ENCODE peak calls at places on chromosomes 5 and 9, in five cellular contexts. L is gastrocnemius medialis, D is breast epithelium, G is suprapubic skin, S is heart left ventricle. T is an unnamed sample. For H3K27me3 and H3K4me1, the result is how much of the 10 kb centered on the place peaks cover.

GRCh38 chr9:99827244-99827643 is 5.6 kb downstream of the NR4A3 start:
- DNase-seq in L (no peak), D (no peak), G (no peak), S (no peak), T (no peak)

GRCh38 chr5:99099691-99100090 is 170.9 kb upstream of the CHD1 start:
- DNase-seq in L (no peak), D (no peak), G (no peak), S (no peak), T (no peak)

GRCh38 chr5:9924614-9925013 is 294.5 kb upstream of the TAS2R1 start:
- DNase-seq in L (no peak), D (no peak), G (no peak), S (no peak), T (no peak)

GRCh38 chr9:1222511-1222910 is 172.4 kb downstream of the DMRT2 start:
- DNase-seq in L (no peak), D (no peak), G (no peak), S (no peak), T (no peak)

GRCh38 chr5:176400382-176401156 is 12.0 kb downstream of the HIGD2A start:
- DNase-seq in L (no peak), D (no peak), G (no peak), S (no peak), T (no peak)

GRCh38 chr9:75499812-75500211 is 390.7 kb upstream of the PCSK5 start:
- DNase-seq in L (no peak), D (no peak), G (no peak), S (no peak), T (no peak)

GRCh38 chr5:38473008-38473407 is 83.4 kb downstream of the LIFR start:
- DNase-seq in L (no peak), D (no peak), G (no peak), S (peak), T (peak)

GRCh38 chr5:77423022-77423750 is 68.9 kb downstream of the WDR41 start:
- DNase-seq in L (no peak), D (no peak), G (no peak), S (no peak), T (no peak)

GRCh38 chr9:128702949-128703615 is 779 bp downstream of the PKN3 start:
- DNase-seq in L (no peak), D (no peak), G (peak), S (peak), T (peak)

GRCh38 chr9:99103909-99104458 is 929 bp upstream of the TGFBR1 start:
- DNase-seq in L (no peak), D (no peak), G (peak), S (no peak), T (no peak)

GRCh38 chr9:137478613-137479314 is 19.6 kb upstream of the NSMF start:
- DNase-seq in L (no peak), D (no peak), G (no peak), S (peak), T (no peak)

GRCh38 chr5:134509308-134510040 is 16.0 kb upstream of the JADE2 start:
- DNase-seq in L (peak), D (peak), G (no peak), S (peak), T (no peak)

GRCh38 chr9:114388764-114389375 is 1.1 kb upstream of the AKNA start:
- DNase-seq in L (no peak), D (no peak), G (no peak), S (peak), T (no peak)

GRCh38 chr9:14780251-14780650 is 57.7 kb upstream of the CER1 start:
- DNase-seq in L (peak), D (no peak), G (no peak), S (no peak), T (no peak)

GRCh38 chr5:151660616-151661015 is 26.1 kb downstream of the SPARC start:
- DNase-seq in L (no peak), D (no peak), G (no peak), S (no peak), T (no peak)

GRCh38 chr9:137878146-137878941 is 762 bp downstream of the CACNA1B start:
- DNase-seq in L (no peak), D (no peak), G (no peak), S (no peak), T (peak)

GRCh38 chr5:1558945-1559344 is 35.2 kb upstream of the LPCAT1 start:
- DNase-seq in L (no peak), D (no peak), G (no peak), S (no peak), T (no peak)

GRCh38 chr9:38708759-38709158 is 11.2 kb downstream of the FAM240B start:
- DNase-seq in L (no peak), D (no peak), G (no peak), S (no peak), T (no peak)

GRCh38 chr5:56919942-56920662 is 10.7 kb downstream of the SETD9 start:
- DNase-seq in L (no peak), D (no peak), G (no peak), S (no peak), T (no peak)

GRCh38 chr5:116825486-116825885 is 250.9 kb upstream of the SEMA6A start:
- DNase-seq in L (no peak), D (no peak), G (no peak), S (no peak), T (no peak)

GRCh38 chr9:136728080-136728547 is 14.6 kb downstream of the LCN10 start:
- DNase-seq in L (peak), D (peak), G (peak), S (peak), T (peak)

GRCh38 chr5:40486437-40487270 is 193.1 kb upstream of the PTGER4 start:
- DNase-seq in L (no peak), D (no peak), G (no peak), S (no peak), T (no peak)

GRCh38 chr9:129436751-129437625 is 183.9 kb downstream of the C9orf50 start:
- DNase-seq in L (no peak), D (no peak), G (no peak), S (peak), T (peak)

GRCh38 chr9:73114058-73114457 is 37.6 kb upstream of the ANXA1 start:
- DNase-seq in L (no peak), D (no peak), G (no peak), S (no peak), T (no peak)

GRCh38 chr5:42953061-42953460 is 87.1 kb downstream of the ANXA2R start:
- DNase-seq in L (no peak), D (no peak), G (no peak), S (no peak), T (no peak)

GRCh38 chr9:16727452-16728127 is 142.9 kb downstream of the BNC2 start:
- DNase-seq in L (no peak), D (no peak), G (no peak), S (no peak), T (peak)

GRCh38 chr9:137592767-137593166 is 2.5 kb upstream of the ZMYND19 start:
- DNase-seq in L (no peak), D (no peak), G (no peak), S (no peak), T (peak)

GRCh38 chr5:151905639-151906038 is 19.0 kb downstream of the GLRA1 start:
- DNase-seq in L (no peak), D (no peak), G (no peak), S (no peak), T (no peak)

GRCh38 chr9:80866576-80867227 is 822.6 kb downstream of the TLE1 start:
- DNase-seq in L (no peak), D (no peak), G (no peak), S (no peak), T (no peak)

GRCh38 chr9:77521091-77521490 is 127.0 kb downstream of the GNA14 start:
- DNase-seq in L (no peak), D (no peak), G (no peak), S (peak), T (peak)

GRCh38 chr9:136448655-136449054 is 9.0 kb upstream of the INPP5E start:
- DNase-seq in L (no peak), D (no peak), G (no peak), S (no peak), T (no peak)

GRCh38 chr9:35814106-35814840 is 569 bp downstream of the HINT2 start:
- DNase-seq in L (peak), D (peak), G (peak), S (peak), T (peak)

GRCh38 chr9:84357235-84357634 is 16.7 kb upstream of the SLC28A3 start:
- DNase-seq in L (no peak), D (no peak), G (no peak), S (no peak), T (no peak)

GRCh38 chr9:85004818-85005413 is 335.4 kb downstream of the NTRK2 start:
- DNase-seq in L (no peak), D (no peak), G (no peak), S (no peak), T (no peak)

GRCh38 chr5:140039561-140039960 is 3.5 kb downstream of the NRG2 start:
- DNase-seq in L (peak), D (no peak), G (no peak), S (no peak), T (no peak)
- H3K27me3 ChIP-seq in L (under half), D (under half), G (under half), S (under half), T (under half)

DNA sequence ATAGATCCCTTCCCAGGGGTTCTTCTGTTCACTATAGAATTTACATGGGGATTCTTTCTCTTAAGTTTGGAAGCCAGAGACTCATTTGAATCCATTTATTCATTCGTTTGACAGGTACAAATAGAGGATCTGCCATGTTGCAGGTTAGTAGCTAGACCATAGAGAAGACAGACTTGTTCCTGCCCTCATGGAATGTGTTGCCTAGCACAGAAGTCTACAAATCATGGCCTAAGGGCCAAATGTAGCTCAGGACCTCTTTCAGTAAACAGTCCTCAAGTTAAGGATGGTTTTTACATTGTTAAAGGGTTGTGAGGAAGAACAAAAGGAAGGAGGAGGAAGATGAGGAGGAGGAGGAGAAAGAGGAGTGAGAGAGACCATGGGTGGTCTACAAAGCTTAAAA is 114.7 kb upstream of the SLC44A1 start:
- DNase-seq in L (no peak), D (no peak), G (no peak), S (no peak), T (no peak)
- H3K4me1 ChIP-seq in L (under half), D (under half), G (under half), S (under half), T (under half)

DNA sequence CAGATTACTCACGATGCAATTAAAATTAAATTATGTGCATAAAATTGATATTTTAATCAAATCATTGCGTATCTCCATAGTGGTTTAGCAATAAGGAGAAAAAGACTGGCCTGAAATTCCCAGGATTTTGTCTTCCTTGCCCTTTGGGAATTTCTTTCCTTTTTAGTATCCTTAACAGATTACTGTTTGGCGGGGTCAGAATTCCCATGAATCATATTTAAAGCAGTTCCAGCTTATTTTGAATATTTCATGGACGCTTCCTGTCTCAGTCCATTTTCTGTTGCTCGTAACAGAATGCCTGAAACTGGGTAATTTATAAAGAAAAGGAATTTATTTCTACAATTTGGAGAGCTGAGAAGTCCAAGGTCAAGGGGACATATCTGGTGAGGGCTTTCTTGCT is 37.7 kb downstream of the CDH6 start:
- DNase-seq in L (no peak), D (no peak), G (no peak), S (no peak), T (no peak)
- TF ChIP-seq POLR2A in L (no peak), D (no peak), G (no peak), S (no peak), T (no peak)

GRCh38 chr9:9494334-9494733 is 1118.5 kb downstream of the PTPRD start:
- DNase-seq in L (no peak), D (no peak), G (no peak), S (no peak), T (no peak)
- H3K27me3 ChIP-seq in L (under half), D (under half), G (under half), S (under half), T (under half)

DNA sequence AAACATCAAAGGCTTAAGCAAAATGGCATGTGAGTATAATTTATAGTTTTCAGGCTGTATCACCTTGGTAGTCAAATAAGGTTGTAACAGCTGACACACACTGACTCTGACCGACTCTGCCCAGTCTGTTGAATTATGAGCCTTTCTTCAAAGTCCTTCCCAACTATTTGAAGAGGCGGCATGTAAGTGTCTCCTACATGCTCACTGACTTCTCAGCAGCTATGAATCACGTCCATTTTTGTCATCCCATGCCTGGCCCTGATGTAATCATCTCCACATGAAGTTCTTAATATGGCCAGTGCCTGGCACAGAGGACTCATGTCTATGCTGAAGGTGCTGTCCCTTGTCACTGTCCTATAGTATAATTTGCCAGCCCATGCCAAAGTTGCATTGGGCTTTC is 5.1 kb upstream of the PTBP3 start:
- DNase-seq in L (peak), D (no peak), G (no peak), S (no peak), T (no peak)
- H3K4me1 ChIP-seq in L (under half), D (under half), G (under half), S (under half), T (under half)

GRCh38 chr9:134373269-134373668 is 47.0 kb downstream of the RXRA start:
- DNase-seq in L (peak), D (no peak), G (no peak), S (no peak), T (no peak)

GRCh38 chr9:134374301-134375010 is 48.2 kb downstream of the RXRA start:
- DNase-seq in L (peak), D (no peak), G (no peak), S (peak), T (peak)

GRCh38 chr9:134375011-134375390 is 48.7 kb downstream of the RXRA start:
- DNase-seq in L (peak), D (peak), G (no peak), S (peak), T (peak)

GRCh38 chr9:134372621-134373267 is 46.5 kb downstream of the RXRA start:
- DNase-seq in L (no peak), D (no peak), G (no peak), S (peak), T (no peak)

DNA sequence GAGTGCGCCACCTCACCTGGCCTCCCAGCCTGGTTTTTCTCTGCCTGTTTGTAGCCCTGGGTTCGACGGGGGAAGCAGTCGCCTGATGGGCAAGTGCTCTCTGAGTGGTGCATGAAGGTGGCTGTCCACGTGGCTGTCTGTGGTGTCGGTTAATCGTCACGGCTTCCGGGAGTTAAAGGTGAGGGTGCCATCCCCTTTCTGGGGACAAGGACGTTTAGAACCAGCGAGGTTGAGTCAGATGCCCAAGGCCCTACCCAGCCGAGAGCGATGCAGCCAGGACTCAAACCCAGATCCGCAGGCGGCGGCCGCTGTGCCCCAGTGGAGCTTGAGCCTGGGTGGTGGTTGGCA is 47.7 kb downstream of the RXRA start:
- DNase-seq in L (peak), D (no peak), G (no peak), S (no peak), T (no peak)
- TF ChIP-seq POLR2A in L (no peak), D (no peak), G (no peak), S (no peak), T (no peak)

DNA sequence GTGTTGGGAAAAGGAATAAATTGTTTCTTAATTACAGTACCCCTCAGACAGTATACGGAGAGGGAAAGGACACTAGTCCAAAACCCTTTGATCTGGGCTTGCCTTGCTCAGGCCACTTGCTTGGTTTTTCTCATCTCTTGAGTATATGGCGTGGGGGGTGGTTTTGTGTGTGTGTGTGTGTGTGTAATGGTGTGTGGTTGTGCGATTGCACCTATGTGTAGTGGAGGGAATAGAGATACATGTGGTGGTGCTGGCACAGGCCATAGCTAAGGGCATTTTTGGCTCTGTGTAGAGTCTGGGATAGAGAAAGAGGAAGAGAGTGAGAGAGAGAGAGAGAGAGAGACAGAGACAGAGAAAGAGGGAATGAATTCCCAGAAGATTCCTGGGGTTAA is 59.0 kb upstream of the TLR4 start:
- DNase-seq in L (no peak), D (no peak), G (no peak), S (no peak), T (no peak)
- H3K27me3 ChIP-seq in L (under half), D (under half), G (under half), S (under half), T (under half)

DNA sequence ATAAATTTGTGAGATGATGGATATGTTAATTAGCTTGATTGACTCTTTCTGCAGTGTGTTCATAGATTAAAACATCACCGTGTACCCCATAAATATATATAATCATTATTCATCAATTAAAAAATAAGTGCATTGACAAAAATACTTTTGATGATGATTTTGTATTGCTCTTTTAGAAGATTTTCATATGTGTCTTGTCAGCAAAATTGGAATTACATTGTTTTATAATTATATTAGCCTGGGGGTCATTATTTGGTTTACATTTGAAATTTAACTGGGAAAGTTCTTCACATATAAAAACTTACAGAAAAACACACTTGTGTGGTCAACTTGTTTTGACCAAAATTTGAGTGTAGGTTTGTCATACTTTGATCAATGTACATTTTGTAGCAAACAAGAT is 614.6 kb upstream of the ITGA1 start:
- DNase-seq in L (no peak), D (no peak), G (no peak), S (no peak), T (no peak)
- H3K4me1 ChIP-seq in L (under half), D (under half), G (under half), S (under half), T (under half)

DNA sequence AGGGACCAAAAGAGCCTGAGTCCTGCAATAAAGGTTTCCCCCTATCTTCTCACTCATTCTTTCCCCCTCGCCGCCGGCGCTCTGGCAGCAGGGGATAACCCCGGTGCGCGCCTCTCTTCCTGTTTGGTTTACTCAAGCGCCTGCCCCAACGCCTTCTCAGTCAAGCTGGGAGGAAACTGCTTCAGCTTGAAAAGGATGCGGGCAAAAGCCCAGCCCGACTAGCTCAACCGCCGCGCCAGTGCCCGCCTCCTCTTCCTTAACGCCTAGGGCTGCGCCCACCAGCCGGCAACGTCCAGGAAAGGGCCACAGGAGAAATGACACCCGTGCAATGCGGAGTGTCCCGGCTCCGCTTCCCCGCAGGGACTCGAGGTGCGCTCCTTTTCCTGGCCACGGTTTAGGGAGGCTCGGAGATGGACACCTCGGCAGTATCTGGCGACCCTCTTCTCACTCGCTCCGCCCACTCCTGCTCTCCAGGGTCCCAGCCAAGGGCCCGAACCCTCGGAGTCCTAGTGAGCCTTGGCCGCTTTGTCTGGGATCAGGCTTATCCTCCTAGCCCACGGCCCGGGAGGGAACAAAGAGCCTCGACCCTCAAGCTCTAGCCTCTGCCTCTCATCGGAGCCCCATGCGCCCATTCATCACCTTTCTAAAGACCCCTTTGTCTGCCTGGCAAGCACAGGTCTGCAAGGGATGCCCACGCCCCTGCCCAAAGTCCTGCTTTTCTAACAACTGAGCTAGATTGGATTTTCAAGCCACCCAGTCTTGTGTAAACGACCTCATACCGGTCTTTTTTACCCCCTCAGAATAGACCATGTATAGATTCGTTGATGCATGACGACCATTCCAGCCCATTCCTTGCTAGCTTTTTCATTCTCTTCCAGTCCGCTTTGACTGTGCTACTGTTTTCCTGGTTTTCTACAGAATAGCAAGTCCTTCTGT is 2.0 kb downstream of the ST8SIA4 start:
- DNase-seq in L (peak), D (peak), G (peak), S (peak), T (peak)
- TF ChIP-seq POLR2A in L (no peak), D (no peak), G (no peak), S (no peak), T (no peak)

GRCh38 chr5:531749-532315 is 7.6 kb upstream of the SLC9A3 start:
- DNase-seq in L (no peak), D (no peak), G (no peak), S (peak), T (no peak)
- H3K27me3 ChIP-seq in L (half or more), D (half or more), G (half or more), S (half or more), T (under half)

T was measured in thyroid gland.